ENCODE peak calls at places on chromosomes 4 and X, in six cellular contexts. H is GM13976, R is transverse colon, X is AML-193, M is occipital lobe, Q is activated B cell treated with CpG ODN at 0.5 μM for 24 hours. G is an unnamed sample.

GRCh38 chr4:59612235-59612634 is 1587.9 kb upstream of the ADGRL3 start:
- DNase-seq in X (peak), H (no peak), M (no peak), Q (no peak), R (no peak), G (peak)

GRCh38 chrX:1481636-1482529 is 29.2 kb upstream of the ASMTL start:
- DNase-seq in X (no peak), Q (peak), M (no peak), H (peak), R (peak), G (peak)

GRCh38 chr4:76790377-76790776 is 107.6 kb downstream of the SOWAHB start:
- DNase-seq in M (no peak), Q (no peak), X (no peak), H (no peak), R (no peak), G (no peak)

GRCh38 chrX:38108364-38108763 is 102.0 kb downstream of the SYTL5 start:
- DNase-seq in H (no peak), M (no peak), X (no peak), Q (no peak), R (no peak), G (peak)

GRCh38 chr4:7754565-7755262 is 184.9 kb downstream of the AFAP1 start:
- DNase-seq in X (no peak), R (no peak), H (no peak), Q (no peak), M (no peak), G (no peak)

GRCh38 chr4:5710962-5711478 is at the start of gene EVC:
- DNase-seq in X (no peak), R (peak), H (no peak), Q (no peak), M (no peak), G (peak)

GRCh38 chrX:150763303-150763797 is 70.2 kb downstream of the MTMR1 start:
- DNase-seq in Q (no peak), M (no peak), H (no peak), X (no peak), R (no peak), G (no peak)

GRCh38 chrX:12360389-12360788 is 222.1 kb downstream of the FRMPD4 start:
- DNase-seq in H (no peak), X (no peak), Q (no peak), R (no peak), M (no peak), G (peak)

GRCh38 chr4:1480720-1481119 is 74.5 kb upstream of the NKX1-1 start:
- DNase-seq in M (no peak), X (no peak), Q (no peak), H (no peak), R (no peak), G (no peak)

GRCh38 chrX:102651242-102651967 is at the start of gene GPRASP1:
- DNase-seq in M (peak), Q (peak), X (no peak), H (peak), R (peak), G (peak)

GRCh38 chrX:150694738-150695410 is 1.7 kb downstream of the MTMR1 start:
- DNase-seq in M (no peak), R (no peak), Q (peak), X (peak), H (peak), G (no peak)

GRCh38 chr4:169810325-169811323 is 52.9 kb upstream of the HPF1 start:
- DNase-seq in H (peak), Q (no peak), R (peak), M (peak), X (peak), G (peak)

GRCh38 chrX:13898603-13899002 is 81.7 kb upstream of the GPM6B start:
- DNase-seq in H (no peak), Q (no peak), X (no peak), R (no peak), M (no peak), G (peak)

GRCh38 chr4:11741190-11741652 is 312.5 kb upstream of the HS3ST1 start:
- DNase-seq in Q (no peak), M (no peak), H (no peak), R (no peak), X (no peak), G (peak)

GRCh38 chr4:16820304-16820703 is 78.1 kb downstream of the LDB2 start:
- DNase-seq in Q (no peak), X (no peak), M (no peak), R (no peak), H (no peak), G (no peak)

GRCh38 chr4:23789765-23790164 is 100.1 kb downstream of the PPARGC1A start:
- DNase-seq in M (no peak), R (no peak), H (no peak), X (no peak), Q (no peak), G (peak)

GRCh38 chr4:151785484-151786157 is 24.8 kb upstream of the GATB start:
- DNase-seq in X (no peak), R (no peak), H (no peak), M (no peak), Q (no peak), G (no peak)

GRCh38 chr4:3252831-3253641 is 4.1 kb downstream of the MSANTD1 start:
- DNase-seq in R (no peak), M (no peak), X (no peak), Q (no peak), H (no peak), G (no peak)

GRCh38 chrX:131084145-131084544 is 26.0 kb downstream of the ARHGAP36 start:
- DNase-seq in H (no peak), R (no peak), Q (no peak), M (no peak), X (no peak), G (no peak)

GRCh38 chr4:85968945-85969830 is 390.7 kb downstream of the MAPK10 start:
- DNase-seq in Q (no peak), X (peak), M (no peak), H (peak), R (no peak), G (peak)

GRCh38 chr4:155759372-155760252 is 791 bp downstream of the GUCY1B1 start:
- DNase-seq in R (peak), M (peak), H (peak), X (no peak), Q (peak), G (peak)

GRCh38 chr4:90152024-90152423 is 24.8 kb downstream of the CCSER1 start:
- DNase-seq in M (no peak), R (no peak), H (no peak), X (no peak), Q (no peak), G (no peak)

G was measured in cardiac fibroblast.